ENCODE peak calls at places on chromosomes 6 and 20, in four cellular contexts. A, T, C and Z are unnamed samples.

GRCh38 chr6:41462980-41463930 is 82.9 kb upstream of the FOXP4 start:
- DNase-seq in C (peak), T (peak), A (no peak), Z (peak)

GRCh38 chr6:150420428-150420827 is 51.6 kb downstream of the IYD start:
- DNase-seq in C (no peak), T (no peak), A (no peak), Z (no peak)

GRCh38 chr6:169495601-169496000 is 206.2 kb downstream of the WDR27 start:
- DNase-seq in T (no peak), A (no peak), C (no peak), Z (no peak)

GRCh38 chr6:106444777-106445507 is 84.4 kb downstream of the CRYBG1 start:
- DNase-seq in A (peak), T (no peak), C (peak), Z (peak)

GRCh38 chr6:30749554-30750378 is 5.4 kb upstream of the IER3 start:
- DNase-seq in A (no peak), C (no peak), T (no peak), Z (no peak)

GRCh38 chr6:37347177-37348145 is 6.3 kb upstream of the RNF8 start:
- DNase-seq in C (no peak), A (no peak), T (no peak), Z (no peak)

GRCh38 chr20:20060234-20060998 is 8.1 kb downstream of the CFAP61 start:
- DNase-seq in C (no peak), T (no peak), A (no peak), Z (no peak)

GRCh38 chr20:57559286-57559627 is 1.7 kb upstream of the PCK1 start:
- DNase-seq in A (no peak), T (no peak), C (no peak), Z (no peak)